ENCODE peak calls at places on chromosomes 11 and 22, in six cellular contexts. P is prostate gland, Z is lung microvascular endothelial cell, T is GDM1, D is neuronal stem cell, M is epithelial cell of esophagus. Q is an unnamed sample.

GRCh38 chr22:42662114-42663021 is 13.2 kb upstream of the CYB5R3 start:
- DNase-seq in T (peak), Z (peak), M (peak), P (peak), D (peak), Q (peak)

GRCh38 chr11:46357483-46357936 is 10.2 kb downstream of the DGKZ start:
- DNase-seq in T (no peak), Z (no peak), M (peak), D (no peak), P (peak), Q (no peak)

GRCh38 chr11:36057372-36058045 is 113.6 kb downstream of the LDLRAD3 start:
- DNase-seq in D (no peak), P (no peak), Z (peak), T (no peak), M (no peak), Q (no peak)

GRCh38 chr11:100753562-100753961 is 66.5 kb downstream of the ARHGAP42 start:
- DNase-seq in D (no peak), T (no peak), P (no peak), Z (no peak), M (no peak), Q (no peak)

GRCh38 chr11:76347391-76347790 is 33.5 kb downstream of the THAP12 start:
- DNase-seq in Z (no peak), M (no peak), P (no peak), D (no peak), T (no peak), Q (no peak)

GRCh38 chr11:125062931-125063428 is at the start of gene SLC37A2:
- DNase-seq in D (peak), M (peak), Z (peak), T (no peak), P (peak), Q (peak)

GRCh38 chr11:10526974-10527918 is 13.7 kb downstream of the RNF141 start:
- DNase-seq in D (no peak), T (no peak), P (peak), Z (no peak), M (peak), Q (no peak)

GRCh38 chr22:46001426-46002106 is 24.6 kb upstream of the WNT7B start:
- DNase-seq in M (no peak), Z (peak), P (no peak), T (no peak), D (no peak), Q (no peak)

GRCh38 chr11:76234704-76235232 is 28.5 kb upstream of the WNT11 start:
- DNase-seq in M (no peak), Z (no peak), P (no peak), T (no peak), D (no peak), Q (no peak)

GRCh38 chr11:57493507-57494503 is 21.7 kb downstream of the SLC43A1 start:
- DNase-seq in P (peak), M (peak), T (peak), D (peak), Z (peak), Q (peak)

Q was measured in B cell.